ENCODE peak calls at places on chromosomes 4 and X, in six cellular contexts. U is memory B cell; D is activated B cell treated with CpG ODN at 0.5 μM for 24 hours; M is pancreas; Z is right lobe of liver; X is activated T-cell treated with anti-CD3 and anti-CD28 coated beads, Interleukin-2, amount 50 U/mL, for 72 hours. L is an unnamed sample.

GRCh38 chr4:6761540-6762243 is 20.8 kb upstream of the KIAA0232 start:
- ATAC-seq in M (peak), D (no peak), U (no peak), Z (peak), X (peak), L (no peak)

GRCh38 chr4:183571350-183572076 is 66.7 kb downstream of the ING2 start:
- ATAC-seq in M (peak), X (peak), D (no peak), Z (peak), U (no peak), L (peak)

GRCh38 chr4:52846502-52846901 is 15.6 kb upstream of the RASL11B start:
- ATAC-seq in M (no peak), D (no peak), X (no peak), U (no peak), Z (no peak), L (no peak)

GRCh38 chr4:182826391-182826790 is 90.8 kb downstream of the DCTD start:
- ATAC-seq in Z (no peak), X (peak), U (no peak), D (no peak), M (no peak), L (no peak)

GRCh38 chr4:7375427-7375826 is 59.3 kb downstream of the PSAPL1 start:
- ATAC-seq in X (no peak), D (no peak), M (no peak), Z (no peak), U (no peak), L (peak)

GRCh38 chrX:120774611-120775010 is 101.1 kb downstream of the CT47B1 start:
- ATAC-seq in U (no peak), Z (no peak), M (no peak), D (no peak), X (no peak), L (peak)

GRCh38 chrX:1325515-1326116 is 11.0 kb upstream of the IL3RA start:
- ATAC-seq in U (no peak), X (peak), D (no peak), M (no peak), Z (no peak), L (no peak)

GRCh38 chr4:151251922-151252321 is 25.0 kb upstream of the PRSS48 start:
- ATAC-seq in M (peak), X (no peak), U (no peak), Z (peak), D (no peak), L (no peak)

GRCh38 chr4:98688416-98689290 is 30.2 kb upstream of the TSPAN5 start:
- ATAC-seq in U (no peak), X (peak), M (no peak), D (no peak), Z (peak), L (no peak)

GRCh38 chr4:77040856-77041576 is 34.8 kb downstream of the CCNI start:
- ATAC-seq in U (peak), X (no peak), M (peak), Z (no peak), D (peak), L (no peak)

GRCh38 chr4:55363618-55364420 is 17.8 kb downstream of the SRD5A3 start:
- ATAC-seq in U (no peak), M (no peak), X (no peak), Z (no peak), D (no peak), L (no peak)

GRCh38 chrX:131626681-131627296 is 82.9 kb downstream of the OR13H1 start:
- ATAC-seq in X (no peak), Z (no peak), M (no peak), U (no peak), D (no peak), L (no peak)

GRCh38 chr4:38891051-38891738 is 23.6 kb downstream of the FAM114A1 start:
- ATAC-seq in D (no peak), X (no peak), Z (peak), M (no peak), U (no peak), L (no peak)

GRCh38 chr4:77146426-77147399 is 10.3 kb upstream of the CCNG2 start:
- ATAC-seq in D (peak), U (peak), X (peak), M (peak), Z (no peak), L (no peak)

GRCh38 chr4:7630559-7631287 is 196.0 kb upstream of the PSAPL1 start:
- ATAC-seq in X (no peak), Z (peak), M (peak), U (no peak), D (no peak), L (peak)

GRCh38 chrX:43655961-43656494 is at the start of gene MAOA:
- ATAC-seq in X (peak), M (peak), Z (peak), D (no peak), U (no peak), L (peak)

GRCh38 chr4:152500798-152501434 is 35.0 kb downstream of the FBXW7 start:
- ATAC-seq in X (peak), D (peak), M (peak), Z (peak), U (peak), L (no peak)

GRCh38 chr4:98864560-98864959 is 64.4 kb downstream of the EIF4E start:
- ATAC-seq in Z (no peak), U (no peak), D (no peak), M (no peak), X (peak), L (no peak)

GRCh38 chr4:183430317-183430986 is 14.0 kb upstream of the CDKN2AIP start:
- ATAC-seq in X (peak), U (no peak), M (no peak), D (no peak), Z (peak), L (peak)

GRCh38 chr4:110042540-110043517 is 130.1 kb downstream of the EGF start:
- ATAC-seq in U (no peak), M (no peak), X (no peak), Z (peak), D (no peak), L (no peak)

GRCh38 chr4:40699648-40700047 is 50.1 kb upstream of the NSUN7 start:
- ATAC-seq in X (peak), U (no peak), M (no peak), D (no peak), Z (no peak), L (no peak)

GRCh38 chr4:62917649-62918048 is 1491.6 kb downstream of the TECRL start:
- ATAC-seq in D (no peak), Z (no peak), M (no peak), X (no peak), U (no peak), L (no peak)

GRCh38 chr4:170106899-170107298 is 17.1 kb upstream of the AADAT start:
- ATAC-seq in Z (no peak), U (no peak), X (no peak), D (no peak), M (no peak), L (no peak)

GRCh38 chr4:122612540-122612939 is 8.3 kb downstream of the IL21 start:
- ATAC-seq in D (no peak), U (no peak), X (no peak), Z (no peak), M (no peak), L (no peak)

GRCh38 chr4:41146716-41147506 is 67.4 kb downstream of the APBB2 start:
- ATAC-seq in M (no peak), Z (peak), X (no peak), D (no peak), U (no peak), L (peak)

GRCh38 chr4:8201341-8201781 is 2.3 kb downstream of the SH3TC1 start:
- ATAC-seq in U (peak), Z (no peak), D (peak), M (no peak), X (peak), L (no peak)

GRCh38 chr4:684611-685010 is 4.3 kb downstream of the SLC49A3 start:
- ATAC-seq in Z (no peak), D (no peak), M (no peak), U (no peak), X (no peak), L (no peak)

GRCh38 chr4:18938343-18939109 is 917.0 kb upstream of the LCORL start:
- ATAC-seq in D (no peak), U (peak), Z (no peak), X (no peak), M (no peak), L (no peak)

GRCh38 chr4:48483777-48484493 is 792 bp downstream of the SLC10A4 start:
- ATAC-seq in Z (peak), M (peak), D (no peak), U (peak), X (peak), L (peak)

GRCh38 chr4:15234101-15234500 is 193.7 kb upstream of the C1QTNF7 start:
- ATAC-seq in D (no peak), U (no peak), X (peak), Z (no peak), M (peak), L (peak)

GRCh38 chr4:56414135-56414675 is 21.2 kb downstream of the PPAT start:
- ATAC-seq in D (no peak), Z (no peak), X (no peak), U (no peak), M (no peak), L (no peak)